ENCODE peak calls at places on chromosomes 6 and 20, in eight cellular contexts. X, D, L, P, Z, H, I and V are unnamed samples.

GRCh38 chr20:1296117-1296610 is 30.1 kb downstream of the SNPH start:
- DNase-seq in L (no peak), D (no peak), I (no peak), Z (no peak), H (no peak), P (no peak), X (no peak), V (no peak)

GRCh38 chr20:2289475-2289874 is 6.3 kb upstream of the TGM3 start:
- DNase-seq in L (no peak), P (peak; percentile 13), Z (no peak), H (no peak), X (no peak), I (no peak), D (no peak), V (no peak)

GRCh38 chr20:63441777-63442493 is 30.5 kb downstream of the KCNQ2 start:
- DNase-seq in H (peak; percentile 82), X (peak; percentile 46), L (peak; percentile 63), I (peak; percentile 37), D (peak; percentile 57), P (peak; percentile 26), Z (peak; percentile 59), V (peak; percentile 19)

GRCh38 chr20:43752561-43753301 is 25.9 kb upstream of the GTSF1L start:
- DNase-seq in I (peak; percentile 10), H (peak; percentile 56), L (no peak), X (no peak), P (peak; percentile 95), D (no peak), Z (no peak), V (no peak)

GRCh38 chr20:52518735-52519134 is 327.2 kb upstream of the ZFP64 start:
- DNase-seq in I (no peak), P (peak; percentile 16), Z (no peak), X (no peak), H (no peak), D (no peak), L (no peak), V (no peak)

GRCh38 chr6:109496036-109496761 is 13.2 kb upstream of the ZBTB24 start:
- DNase-seq in H (no peak), D (no peak), X (no peak), Z (no peak), P (no peak), L (no peak), I (no peak), V (no peak)

GRCh38 chr6:35691027-35691824 is 2.5 kb upstream of the FKBP5 start:
- DNase-seq in D (no peak), I (no peak), H (peak; percentile 93), L (peak; percentile 82), Z (no peak), X (no peak), P (no peak), V (no peak)

GRCh38 chr6:104700371-104701185 is 159.1 kb downstream of the HACE1 start:
- DNase-seq in H (no peak), D (no peak), Z (no peak), P (no peak), X (no peak), I (no peak), L (no peak), V (no peak)

GRCh38 chr6:95352064-95352463 is 225.3 kb upstream of the MANEA start:
- DNase-seq in P (no peak), I (no peak), X (peak; percentile 76), D (no peak), L (no peak), H (no peak), Z (no peak), V (no peak)

GRCh38 chr20:48002517-48002970 is 217.3 kb upstream of the SULF2 start:
- DNase-seq in L (no peak), X (peak; percentile 47), H (no peak), Z (no peak), D (no peak), I (no peak), P (peak; percentile 94), V (no peak)

GRCh38 chr20:34112600-34113061 is 588 bp upstream of the EIF2S2 start:
- DNase-seq in H (no peak), I (no peak), L (no peak), X (peak; percentile 56), Z (no peak), D (peak; percentile 36), P (no peak), V (peak; percentile 26)

GRCh38 chr20:51386586-51386985 is 155.9 kb downstream of the NFATC2 start:
- DNase-seq in Z (no peak), I (no peak), H (no peak), X (peak; percentile 72), L (no peak), D (no peak), P (no peak), V (no peak)

GRCh38 chr6:149493697-149494334 is 9.0 kb upstream of the ZC3H12D start:
- DNase-seq in L (no peak), Z (no peak), P (no peak), X (no peak), D (no peak), I (no peak), H (no peak), V (no peak)

GRCh38 chr6:163543311-163543710 is 128.8 kb downstream of the QKI start:
- DNase-seq in Z (no peak), I (no peak), X (no peak), H (no peak), D (no peak), P (no peak), L (no peak), V (peak; percentile 49)

GRCh38 chr20:2206957-2207769 is 88.6 kb upstream of the TGM3 start:
- DNase-seq in I (peak; percentile 25), H (peak; percentile 90), L (peak; percentile 79), P (peak; percentile 19), D (peak; percentile 90), Z (peak; percentile 27), X (peak; percentile 84), V (peak; percentile 39)

GRCh38 chr6:158188591-158188990 is 20.4 kb downstream of the GTF2H5 start:
- DNase-seq in D (no peak), I (no peak), H (no peak), X (no peak), Z (no peak), P (no peak), L (no peak), V (no peak)

GRCh38 chr6:148440877-148441453 is 98.3 kb downstream of the SASH1 start:
- DNase-seq in L (peak; percentile 47), Z (no peak), I (no peak), X (no peak), D (peak; percentile 24), P (no peak), H (peak; percentile 84), V (no peak)

GRCh38 chr20:45578151-45578660 is 878 bp downstream of the WFDC8 start:
- DNase-seq in P (no peak), D (no peak), I (no peak), L (no peak), H (no peak), Z (no peak), X (no peak), V (peak; percentile 87)

GRCh38 chr20:38109657-38110524 is 55.2 kb downstream of the TGM2 start:
- DNase-seq in H (peak; percentile 88), I (no peak), P (no peak), X (no peak), L (peak; percentile 61), D (peak; percentile 77), Z (no peak), V (no peak)

GRCh38 chr20:50333856-50334255 is 143.2 kb downstream of the CEBPB start:
- DNase-seq in X (no peak), P (no peak), L (no peak), I (no peak), Z (no peak), H (no peak), D (no peak), V (no peak)

GRCh38 chr6:45477785-45478184 is 100.1 kb upstream of the SUPT3H start:
- DNase-seq in H (no peak), L (no peak), I (no peak), P (no peak), Z (no peak), X (no peak), D (no peak), V (no peak)

GRCh38 chr6:129047834-129048233 is 164.9 kb downstream of the LAMA2 start:
- DNase-seq in P (no peak), D (no peak), L (no peak), Z (no peak), X (no peak), H (no peak), I (no peak), V (no peak)
- H3K9me3 ChIP-seq in P (no peaks in the 10 kb centered on the region), D (no peaks in the 10 kb centered on the region), L (no peaks in the 10 kb centered on the region), Z (no peaks in the 10 kb centered on the region), X (peaks cover 12% of the 10 kb centered on the region), H (no peaks in the 10 kb centered on the region), I (no peaks in the 10 kb centered on the region), V (peaks cover 4% of the 10 kb centered on the region)

DNA sequence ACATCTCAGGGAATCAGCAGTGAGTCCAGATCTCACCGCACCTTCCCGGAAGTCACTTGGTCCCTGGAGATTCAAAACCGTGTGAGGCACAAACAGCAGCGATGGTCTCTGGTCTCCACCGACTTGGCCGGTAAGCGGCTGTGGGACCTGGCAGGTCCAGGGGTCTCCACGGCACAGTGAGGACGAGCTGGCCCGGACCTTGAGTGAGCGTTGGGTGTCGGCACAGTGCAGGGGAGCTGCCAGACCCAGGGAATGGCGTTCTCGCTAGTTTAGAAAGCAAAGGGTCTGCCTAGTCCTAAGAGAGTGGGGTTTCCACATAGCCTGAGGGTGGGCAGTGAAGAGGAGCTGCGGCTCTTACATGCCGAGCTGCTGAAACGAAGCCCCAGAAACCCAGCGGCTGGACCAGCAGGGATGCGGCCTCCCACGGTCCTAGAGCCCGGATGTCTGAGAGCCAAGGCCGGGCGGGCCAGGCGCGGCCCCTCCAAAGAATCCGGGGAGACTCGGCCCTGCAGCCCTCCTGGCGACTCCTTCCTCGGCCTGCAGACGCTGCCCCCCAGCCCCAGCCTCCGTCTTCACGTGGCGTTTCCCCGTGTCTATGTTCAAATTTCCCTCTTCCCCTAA is 185.0 kb downstream of the ERMARD start:
- DNase-seq in Z (no peak), I (no peak), X (no peak), P (no peak), H (no peak), L (no peak), D (no peak), V (no peak)
- H3K9me3 ChIP-seq in Z (no peaks in the 10 kb centered on the region), I (no peaks in the 10 kb centered on the region), X (no peaks in the 10 kb centered on the region), P (no peaks in the 10 kb centered on the region), H (no peaks in the 10 kb centered on the region), L (no peaks in the 10 kb centered on the region), D (no peaks in the 10 kb centered on the region), V (no peaks in the 10 kb centered on the region)

DNA sequence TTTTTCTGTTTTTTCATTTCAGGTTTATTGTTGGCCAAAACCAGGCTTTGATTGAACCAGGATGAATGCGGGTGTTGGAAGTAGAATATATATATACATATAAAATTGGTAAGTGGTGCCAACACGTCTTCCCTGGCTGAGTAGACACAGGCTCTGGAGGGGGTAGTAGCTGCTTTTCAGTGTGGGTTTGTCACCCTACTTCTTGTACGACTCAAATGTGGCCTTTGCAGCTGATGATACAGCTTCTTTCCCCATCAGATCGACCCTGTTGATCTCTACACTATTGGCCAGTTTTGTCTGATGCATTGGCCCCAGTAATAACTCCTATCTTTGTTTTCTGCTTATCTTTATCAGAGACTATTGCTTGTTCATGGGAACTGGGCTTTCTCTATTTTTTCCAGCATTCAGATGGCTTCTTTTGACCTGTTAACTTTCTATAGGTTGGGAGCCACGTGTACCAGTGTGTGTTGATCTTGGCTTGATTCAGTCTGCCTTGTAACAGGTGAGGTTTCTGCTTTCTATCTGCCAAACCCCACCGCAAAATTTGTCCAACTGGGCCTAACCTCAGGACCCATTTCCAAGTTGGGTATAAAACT is 2.7 kb upstream of the ZNFX1 start:
- DNase-seq in H (no peak), L (no peak), Z (no peak), I (no peak), X (no peak), D (no peak), P (no peak), V (peak; percentile 6)
- H3K9me3 ChIP-seq in H (peaks cover 4% of the 10 kb centered on the region), L (peaks cover 8% of the 10 kb centered on the region), Z (peaks cover 59% of the 10 kb centered on the region), I (peaks cover 35% of the 10 kb centered on the region), X (peaks cover 23% of the 10 kb centered on the region), D (no peaks in the 10 kb centered on the region), P (peaks cover 20% of the 10 kb centered on the region), V (peaks cover 21% of the 10 kb centered on the region)

GRCh38 chr6:72987305-72987704 is 238.0 kb downstream of the KHDC1L start:
- DNase-seq in P (no peak), X (no peak), D (no peak), L (no peak), H (no peak), I (no peak), Z (no peak), V (no peak)
- H3K9me3 ChIP-seq in P (no peaks in the 10 kb centered on the region), X (no peaks in the 10 kb centered on the region), D (no peaks in the 10 kb centered on the region), L (no peaks in the 10 kb centered on the region), H (no peaks in the 10 kb centered on the region), I (no peaks in the 10 kb centered on the region), Z (no peaks in the 10 kb centered on the region), V (no peaks in the 10 kb centered on the region)